ENCODE peak calls at places on chromosomes 2 and 18, in four cellular contexts. P is fibroblast of pulmonary artery, V is epithelial cell of esophagus, T is left ventricle myocardium inferior. N is an unnamed sample.

GRCh38 chr18:12411456-12411855 is 3.7 kb downstream of the PRELID3A start:
- DNase-seq in P (no peak), V (no peak), T (no peak), N (no peak)

GRCh38 chr2:236289766-236290462 is 25.7 kb upstream of the ASB18 start:
- DNase-seq in P (no peak), V (no peak), T (no peak), N (no peak)

GRCh38 chr2:203407496-203407895 is 79.3 kb downstream of the ABI2 start:
- DNase-seq in P (no peak), V (no peak), T (no peak), N (no peak)

GRCh38 chr18:11673560-11673959 is 15.5 kb upstream of the GNAL start:
- DNase-seq in P (no peak), V (no peak), T (no peak), N (no peak)

GRCh38 chr2:18651842-18652774 is 62.7 kb upstream of the NT5C1B start:
- DNase-seq in P (peak), V (no peak), T (no peak), N (no peak)

GRCh38 chr2:177646791-177647190 is 254.2 kb downstream of the AGPS start:
- DNase-seq in P (no peak), V (no peak), T (no peak), N (no peak)

GRCh38 chr2:190477563-190478454 is 56.7 kb downstream of the NEMP2 start:
- DNase-seq in P (no peak), V (no peak), T (no peak), N (no peak)

GRCh38 chr2:178327516-178327915 is 123.5 kb downstream of the PRKRA start:
- DNase-seq in P (no peak), V (no peak), T (no peak), N (no peak)

GRCh38 chr2:55923978-55924325 is 370 bp upstream of the EFEMP1 start:
- DNase-seq in P (no peak), V (no peak), T (no peak), N (no peak)

GRCh38 chr2:27431395-27431794 is 3.0 kb downstream of the NRBP1 start:
- DNase-seq in P (peak), V (peak), T (no peak), N (peak)

GRCh38 chr2:79189465-79189864 is 29.9 kb upstream of the REG3A start:
- DNase-seq in P (no peak), V (no peak), T (no peak), N (no peak)

GRCh38 chr2:89850881-89851582 is 1159.6 kb downstream of the RPIA start:
- DNase-seq in P (no peak), V (no peak), T (no peak), N (no peak)
- TF ChIP-seq CTCF in P (no peak), V (no peak), T (no peak), N (no peak)

DNA sequence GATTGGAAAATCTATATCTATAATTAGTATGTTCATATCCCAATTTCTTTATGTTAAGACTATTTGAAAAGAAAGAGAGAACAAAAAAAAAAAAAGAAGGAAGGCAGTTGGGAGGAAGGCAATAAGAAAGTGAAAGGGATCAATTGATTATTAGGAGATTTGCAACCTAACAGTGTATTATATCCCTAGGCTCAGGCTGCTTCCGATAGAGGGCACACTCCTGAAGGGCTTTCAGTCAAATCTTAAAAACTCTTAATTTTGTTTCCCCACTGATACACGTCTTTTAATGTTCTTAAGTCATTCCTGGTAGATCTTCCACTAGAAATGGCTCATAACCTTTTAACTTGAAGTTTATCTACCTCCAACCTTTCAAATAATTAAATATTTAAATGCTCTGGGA is 763.9 kb downstream of the BCL11A start:
- DNase-seq in P (no peak), V (no peak), T (no peak), N (no peak)
- TF ChIP-seq CTCF in P (no peak), V (no peak), T (no peak), N (no peak)

DNA sequence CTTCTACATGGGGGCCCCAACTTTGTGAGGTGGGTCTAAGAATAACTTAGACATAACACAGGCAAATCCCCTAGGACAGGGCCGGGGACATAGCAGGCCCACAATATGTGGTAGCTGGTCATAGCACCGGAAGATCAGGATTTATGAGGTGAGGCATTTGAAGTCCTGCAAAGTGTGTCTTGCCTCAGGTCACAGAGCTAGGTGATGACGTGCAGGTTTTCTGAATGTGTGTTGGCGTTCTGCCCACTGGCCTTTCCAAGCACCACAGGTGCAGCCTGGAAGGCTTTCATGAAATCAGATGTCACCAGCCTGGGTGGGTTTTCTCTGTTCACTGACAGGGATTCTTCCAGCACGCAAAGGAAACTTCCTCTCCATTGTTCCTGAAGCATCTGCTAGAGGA is 119.1 kb downstream of the LRATD1 start:
- DNase-seq in P (no peak), V (peak), T (no peak), N (peak)
- TF ChIP-seq CTCF in P (no peak), V (no peak), T (no peak), N (no peak)

DNA sequence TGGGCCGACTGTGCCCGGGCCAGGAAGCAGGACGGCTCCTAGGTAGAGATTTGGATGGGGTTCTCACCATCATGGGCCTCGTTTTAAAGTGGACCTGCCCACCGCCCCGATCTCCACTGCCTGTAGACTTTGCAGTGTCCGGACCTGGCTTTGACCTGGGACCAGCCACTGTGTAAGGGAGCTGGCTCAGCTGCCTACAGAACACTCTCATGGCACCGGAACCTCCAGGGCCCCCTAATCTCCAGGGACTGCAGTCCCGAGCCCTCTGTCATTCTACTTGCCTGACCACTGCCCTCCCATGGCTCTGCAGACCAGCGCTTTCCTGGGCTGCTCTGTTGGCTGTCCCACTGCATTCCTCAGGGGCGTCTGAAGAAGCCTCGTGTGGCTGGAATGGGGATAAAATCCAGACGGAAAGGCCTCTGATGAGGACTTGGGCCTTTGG is 120.8 kb downstream of the GLI2 start:
- DNase-seq in P (peak), V (no peak), T (no peak), N (no peak)
- TF ChIP-seq CTCF in P (peak), V (no peak), T (no peak), N (no peak)

GRCh38 chr2:61911510-61911909 is 6.0 kb downstream of the COMMD1 start:
- DNase-seq in P (no peak), V (peak), T (no peak), N (peak)
- TF ChIP-seq CTCF in P (peak), V (peak), T (peak), N (no peak)

DNA sequence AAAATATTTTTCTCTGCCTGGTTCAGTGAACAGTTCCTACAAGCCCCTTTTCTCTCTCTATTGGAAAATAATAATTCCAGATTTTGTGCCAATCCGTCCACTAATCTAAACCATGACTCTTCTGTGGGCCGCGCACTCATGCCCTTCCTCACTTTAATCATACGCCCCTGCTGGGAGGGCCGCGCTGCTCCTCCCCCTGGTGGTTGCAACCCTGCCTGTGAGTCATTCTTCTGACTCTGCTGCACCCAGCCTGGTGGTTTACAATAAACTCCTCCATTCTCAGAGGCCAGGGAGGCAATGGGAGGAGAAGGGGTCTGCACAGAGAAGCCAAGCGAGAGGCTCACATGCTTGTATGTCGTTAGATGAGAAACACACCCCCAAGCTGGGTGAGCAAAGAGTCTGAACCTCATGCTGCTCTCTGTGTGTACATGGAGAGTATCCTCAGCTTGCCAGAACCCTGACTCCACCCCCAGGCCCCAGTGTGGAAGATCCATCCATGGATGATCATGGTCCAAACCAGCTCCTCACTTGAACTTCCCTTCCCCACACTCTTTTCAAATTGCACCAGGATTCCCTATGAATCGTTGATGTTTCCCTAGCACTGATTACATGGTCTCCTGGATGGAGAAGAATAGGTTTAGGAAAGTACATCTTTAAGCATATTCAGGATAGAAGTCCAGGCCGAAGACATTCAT is 228.9 kb downstream of the ANKRD30B start:
- DNase-seq in P (no peak), V (no peak), T (no peak), N (peak)
- TF ChIP-seq CTCF in P (no peak), V (no peak), T (no peak), N (peak)

GRCh38 chr18:7980136-7980535 is 413.0 kb downstream of the PTPRM start:
- DNase-seq in P (no peak), V (peak), T (no peak), N (peak)
- TF ChIP-seq CTCF in P (no peak), V (no peak), T (no peak), N (peak)

GRCh38 chr2:170770304-170771048 is at the start of gene ERICH2:
- DNase-seq in P (peak), V (peak), T (peak), N (peak)
- TF ChIP-seq CTCF in P (no peak), V (peak), T (no peak), N (no peak)

GRCh38 chr2:186697536-186697935 is 3.7 kb downstream of the FAM171B start:
- DNase-seq in P (peak), V (peak), T (no peak), N (no peak)

GRCh38 chr2:186696337-186696736 is 2.5 kb downstream of the FAM171B start:
- DNase-seq in P (no peak), V (no peak), T (no peak), N (no peak)

GRCh38 chr2:186699742-186700141 is 5.9 kb downstream of the FAM171B start:
- DNase-seq in P (no peak), V (no peak), T (no peak), N (no peak)

GRCh38 chr2:186695081-186695756 is 1.4 kb downstream of the FAM171B start:
- DNase-seq in P (peak), V (peak), T (no peak), N (no peak)

DNA sequence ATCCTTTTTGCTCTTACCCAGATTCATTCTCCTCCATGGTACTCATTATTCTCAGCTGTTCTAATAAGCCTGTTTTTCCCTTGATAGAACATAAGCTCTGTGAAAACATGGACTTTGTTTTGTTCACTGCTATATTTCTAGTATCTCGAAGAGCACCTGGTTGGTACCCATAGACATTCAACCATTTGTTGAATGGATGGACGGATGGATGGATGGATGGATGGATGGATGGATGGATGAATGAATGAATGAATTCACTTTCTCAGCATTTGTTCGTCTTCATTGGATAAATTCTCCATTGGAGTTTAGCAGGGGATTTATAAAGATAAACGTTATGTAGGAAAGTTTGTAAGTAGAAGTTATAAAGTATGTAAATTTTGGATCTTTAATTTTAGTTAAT is 2.9 kb downstream of the FAM171B start:
- DNase-seq in P (no peak), V (no peak), T (no peak), N (no peak)
- TF ChIP-seq CTCF in P (no peak), V (no peak), T (no peak), N (no peak)

GRCh38 chr2:23565374-23565773 is 180.4 kb downstream of the KLHL29 start:
- DNase-seq in P (no peak), V (no peak), T (no peak), N (no peak)

GRCh38 chr2:23567382-23567781 is 182.4 kb downstream of the KLHL29 start:
- DNase-seq in P (no peak), V (no peak), T (no peak), N (no peak)

GRCh38 chr2:23565814-23566213 is 180.8 kb downstream of the KLHL29 start:
- DNase-seq in P (no peak), V (no peak), T (peak), N (no peak)

GRCh38 chr2:23564618-23564967 is 179.6 kb downstream of the KLHL29 start:
- DNase-seq in P (no peak), V (peak), T (no peak), N (peak)

GRCh38 chr2:23566236-23567142 is 181.5 kb downstream of the KLHL29 start:
- DNase-seq in P (peak), V (peak), T (no peak), N (peak)
- TF ChIP-seq CTCF in P (peak), V (peak), T (peak), N (peak)

N was measured in MCF 10A.